ENCODE peak calls at places on chromosomes 2 and 18, in seven cellular contexts. J is HCT116, W is H1, F is SK-N-SH, O is K562, E is GM12878, D is HepG2. X is an unnamed sample.

GRCh38 chr18:159037-159652 is 788 bp downstream of the USP14 start:
- DNase-seq in J (no peak), W (no peak), F (peak), O (peak), E (no peak), D (peak), X (no peak)

GRCh38 chr18:74108460-74108859 is 39.2 kb downstream of the FBXO15 start:
- DNase-seq in J (no peak), W (no peak), F (no peak), O (no peak), E (no peak), D (no peak), X (no peak)

GRCh38 chr2:186304064-186304463 is 182.0 kb upstream of the ZC3H15 start:
- DNase-seq in J (no peak), W (no peak), F (no peak), O (no peak), E (no peak), D (peak), X (no peak)

GRCh38 chr2:43005975-43006833 is 213.8 kb upstream of the HAAO start:
- DNase-seq in J (no peak), W (no peak), F (peak), O (no peak), E (no peak), D (no peak), X (no peak)

GRCh38 chr18:33944493-33944892 is 280.2 kb downstream of the NOL4 start:
- DNase-seq in J (no peak), W (no peak), F (no peak), O (no peak), E (no peak), D (no peak), X (no peak)

GRCh38 chr2:57943271-57943670 is 103.3 kb upstream of the VRK2 start:
- DNase-seq in J (no peak), W (no peak), F (no peak), O (no peak), E (no peak), D (no peak), X (no peak)

GRCh38 chr2:171294608-171295007 is 133.9 kb upstream of the TLK1 start:
- DNase-seq in J (no peak), W (no peak), F (no peak), O (no peak), E (no peak), D (no peak), X (no peak)

GRCh38 chr2:174094542-174094941 is 129.4 kb upstream of the SP3 start:
- DNase-seq in J (no peak), W (no peak), F (no peak), O (no peak), E (no peak), D (peak), X (no peak)

GRCh38 chr18:12092398-12093229 is 1.0 kb upstream of the ANKRD62 start:
- DNase-seq in J (peak), W (no peak), F (peak), O (peak), E (peak), D (peak), X (peak)

GRCh38 chr2:208072250-208072892 is 47.0 kb upstream of the PLEKHM3 start:
- DNase-seq in J (peak), W (peak), F (peak), O (peak), E (peak), D (peak), X (peak)

GRCh38 chr18:48990497-48991298 is 39.9 kb upstream of the SMAD7 start:
- DNase-seq in J (no peak), W (no peak), F (no peak), O (no peak), E (no peak), D (peak), X (peak)

DNA sequence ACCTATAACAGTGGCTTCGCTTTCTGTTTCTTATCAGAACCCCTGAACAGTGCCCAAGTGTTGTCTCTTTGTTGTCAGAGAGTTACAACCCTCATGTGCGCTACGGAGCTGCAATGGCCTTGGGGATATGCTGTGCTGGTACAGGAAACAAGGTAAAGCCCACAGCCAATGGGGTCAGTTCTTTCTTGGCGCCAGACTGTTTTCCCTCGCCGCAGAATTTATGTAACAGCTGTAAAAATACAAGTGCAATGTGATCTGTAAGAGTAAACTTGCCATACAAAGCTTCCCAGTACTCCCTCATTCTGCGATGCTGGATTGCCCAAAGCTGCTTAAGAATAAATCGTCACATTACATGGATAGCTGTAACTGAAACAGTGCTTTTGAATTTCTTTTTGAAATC is 13.9 kb upstream of the HTR2B start:
- DNase-seq in J (no peak), W (no peak), F (no peak), O (no peak), E (no peak), D (no peak), X (no peak)
- TF ChIP-seq JUND in J (no peak), W (no peak), F (no peak), O (no peak), E (no peak), D (no peak), X (no peak)

GRCh38 chr2:147632193-147632592 is 212.6 kb upstream of the ACVR2A start:
- DNase-seq in J (no peak), W (no peak), F (no peak), O (no peak), E (no peak), D (no peak), X (no peak)
- TF ChIP-seq JUND in J (no peak), W (no peak), F (no peak), O (no peak), E (no peak), D (no peak), X (no peak)

DNA sequence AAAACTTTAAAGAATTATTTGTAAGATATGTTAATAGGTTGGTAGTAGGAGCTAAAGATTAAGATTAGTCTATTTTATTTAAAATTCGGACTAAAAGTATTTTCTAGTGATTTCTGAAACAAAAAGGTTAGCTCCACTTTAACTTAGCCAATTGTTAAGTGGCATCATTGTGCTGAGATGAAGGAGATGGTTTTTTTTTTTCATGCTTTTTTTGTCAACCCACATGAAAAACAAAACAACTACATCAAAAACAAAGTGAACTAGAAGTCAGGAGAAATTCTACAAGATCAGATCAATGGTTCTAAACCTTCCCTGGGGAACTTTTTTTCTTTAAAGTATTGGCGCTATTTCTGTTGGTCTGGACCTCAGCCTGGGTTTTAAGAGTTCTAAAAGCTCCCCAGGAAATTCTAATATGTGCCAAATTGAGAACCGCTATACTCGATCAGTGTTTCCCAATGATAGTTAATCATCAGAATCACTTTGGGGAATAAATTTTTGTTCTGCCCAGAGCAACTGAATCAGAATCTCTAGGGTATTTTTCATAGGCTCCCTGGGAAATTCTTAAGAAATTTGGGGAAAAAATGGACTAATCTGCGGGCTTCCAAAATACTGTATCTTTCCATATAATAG is 2.3 kb downstream of the ZC3H6 start:
- DNase-seq in J (no peak), W (no peak), F (no peak), O (no peak), E (no peak), D (no peak), X (no peak)
- TF ChIP-seq JUND in J (no peak), W (no peak), F (no peak), O (no peak), E (no peak), D (no peak), X (no peak)

GRCh38 chr18:39675916-39676315 is 2110.3 kb upstream of the CELF4 start:
- DNase-seq in J (no peak), W (no peak), F (no peak), O (no peak), E (no peak), D (no peak), X (no peak)

GRCh38 chr18:39681061-39681460 is 2115.5 kb upstream of the CELF4 start:
- DNase-seq in J (no peak), W (no peak), F (peak), O (no peak), E (no peak), D (no peak), X (no peak)

GRCh38 chr18:39672171-39672570 is 2106.6 kb upstream of the CELF4 start:
- DNase-seq in J (no peak), W (no peak), F (no peak), O (no peak), E (no peak), D (no peak), X (no peak)

GRCh38 chr18:39675358-39675757 is 2109.8 kb upstream of the CELF4 start:
- DNase-seq in J (no peak), W (no peak), F (no peak), O (no peak), E (no peak), D (peak), X (no peak)
- TF ChIP-seq JUND in J (no peak), W (no peak), F (no peak), O (no peak), E (no peak), D (no peak), X (no peak)

DNA sequence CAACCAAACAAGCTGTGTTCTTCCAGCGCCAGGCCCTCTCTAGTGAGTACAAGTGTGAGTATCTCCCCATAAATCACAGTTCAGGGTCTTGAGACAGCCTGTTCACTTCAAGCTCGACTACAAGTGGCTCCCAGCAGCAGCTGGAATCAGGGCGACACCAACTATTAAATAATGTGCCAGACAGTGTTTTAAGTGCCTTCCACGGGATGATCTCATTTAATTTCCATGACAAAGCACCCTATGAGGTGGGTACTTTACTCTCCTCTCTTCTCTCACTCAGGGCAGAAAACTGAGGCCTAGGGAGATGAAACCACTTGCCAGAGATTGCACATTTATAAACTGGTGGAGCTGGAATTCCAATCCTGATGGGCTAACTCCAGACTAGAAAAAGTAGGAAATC is 2.6 kb upstream of the FAM136A start:
- DNase-seq in J (no peak), W (no peak), F (no peak), O (no peak), E (no peak), D (no peak), X (no peak)
- TF ChIP-seq JUND in J (no peak), W (peak), F (no peak), O (no peak), E (no peak), D (no peak), X (no peak)

X was measured in T47D.